ENCODE peak calls at places on chromosomes 13 and 19, in eight cellular contexts. Z, K, V, G, C, N, X and S are unnamed samples.

GRCh38 chr13:102401755-102402154 is at the start of gene FGF14:
- DNase-seq in K (no peak), X (no peak), Z (no peak), G (no peak), V (no peak), C (no peak), N (no peak), S (no peak)

GRCh38 chr19:52494518-52494917 is 33.0 kb upstream of the ZNF808 start:
- DNase-seq in N (no peak), X (no peak), C (no peak), V (peak), Z (no peak), K (no peak), G (no peak), S (peak)

GRCh38 chr19:15297416-15298224 is 34.7 kb downstream of the BRD4 start:
- DNase-seq in K (no peak), Z (no peak), X (no peak), C (no peak), G (peak), V (peak), N (no peak), S (peak)

GRCh38 chr13:59734393-59734792 is 429.3 kb downstream of the DIAPH3 start:
- DNase-seq in K (no peak), G (no peak), C (no peak), X (no peak), V (no peak), Z (no peak), N (no peak), S (no peak)

GRCh38 chr19:58361900-58362271 is 665 bp downstream of the ZNF497 start:
- DNase-seq in X (peak), G (peak), K (peak), V (peak), C (no peak), N (peak), Z (no peak), S (no peak)

GRCh38 chr13:106916329-106916728 is 348.4 kb upstream of the ARGLU1 start:
- DNase-seq in G (no peak), C (no peak), V (no peak), N (no peak), X (no peak), K (no peak), Z (no peak), S (no peak)

GRCh38 chr13:43377149-43377548 is 353.8 kb downstream of the DNAJC15 start:
- DNase-seq in Z (no peak), V (no peak), N (no peak), X (no peak), K (peak), C (no peak), G (no peak), S (no peak)

GRCh38 chr13:87680298-87680697 is 9.1 kb downstream of the SLITRK5 start:
- DNase-seq in K (no peak), Z (no peak), V (peak), X (no peak), C (no peak), G (no peak), N (no peak), S (peak)

GRCh38 chr13:44474122-44474910 is 100.7 kb downstream of the SERP2 start:
- DNase-seq in X (no peak), G (no peak), N (no peak), K (no peak), Z (no peak), V (peak), C (no peak), S (no peak)

GRCh38 chr19:11191273-11191755 is 6.0 kb downstream of the KANK2 start:
- DNase-seq in Z (peak), N (no peak), X (peak), G (no peak), V (peak), K (peak), C (no peak), S (no peak)

GRCh38 chr13:93183302-93183701 is 43.3 kb upstream of the GPC6 start:
- DNase-seq in Z (no peak), N (no peak), K (no peak), G (no peak), X (no peak), C (peak), V (no peak), S (no peak)

GRCh38 chr19:15790096-15790495 is 2.6 kb downstream of the OR10H5 start:
- DNase-seq in V (peak), X (no peak), G (no peak), C (no peak), K (no peak), Z (no peak), N (no peak), S (no peak)

GRCh38 chr13:78241278-78241919 is 322.8 kb upstream of the EDNRB start:
- DNase-seq in Z (no peak), G (no peak), K (peak), V (peak), C (peak), N (peak), X (no peak), S (no peak)

GRCh38 chr19:45615795-45616708 is 14.0 kb upstream of the GPR4 start:
- DNase-seq in Z (peak), V (peak), X (peak), G (peak), C (peak), N (peak), K (peak), S (peak)

GRCh38 chr19:49786432-49786831 is 19.6 kb downstream of the AP2A1 start:
- DNase-seq in C (no peak), G (no peak), N (no peak), Z (no peak), X (no peak), K (no peak), V (peak), S (peak)

GRCh38 chr13:109816112-109816978 is 30.0 kb upstream of the IRS2 start:
- DNase-seq in N (no peak), G (no peak), C (no peak), Z (no peak), V (peak), X (no peak), K (no peak), S (no peak)

GRCh38 chr13:94249512-94249911 is 230.0 kb downstream of the DCT start:
- DNase-seq in X (no peak), N (no peak), K (no peak), V (peak), Z (no peak), C (no peak), G (no peak), S (peak)

GRCh38 chr19:2582984-2583956 is 107.3 kb downstream of the GADD45B start:
- DNase-seq in X (no peak), K (no peak), Z (no peak), V (no peak), N (no peak), G (no peak), C (no peak), S (no peak)

GRCh38 chr19:52336976-52337375 is 933 bp downstream of the ZNF610 start:
- DNase-seq in V (no peak), N (no peak), G (no peak), K (no peak), C (no peak), Z (no peak), X (no peak), S (no peak)

GRCh38 chr19:31539386-31539785 is 190.2 kb upstream of the TSHZ3 start:
- DNase-seq in N (no peak), G (no peak), K (no peak), X (no peak), V (no peak), C (peak), Z (no peak), S (no peak)

GRCh38 chr19:55687281-55688172 is 12.5 kb downstream of the EPN1 start:
- DNase-seq in K (peak), Z (no peak), C (no peak), G (no peak), V (no peak), N (peak), X (no peak), S (no peak)

GRCh38 chr19:51726049-51726448 is 2.3 kb upstream of the HAS1 start:
- DNase-seq in Z (no peak), C (peak), K (peak), X (no peak), V (no peak), N (no peak), G (no peak), S (peak)

GRCh38 chr13:47133024-47133445 is 236.2 kb upstream of the HTR2A start:
- DNase-seq in N (no peak), X (no peak), G (no peak), K (no peak), V (no peak), C (no peak), Z (no peak), S (no peak)

GRCh38 chr13:80239571-80240255 is 101.2 kb downstream of the SPRY2 start:
- DNase-seq in C (no peak), N (no peak), Z (no peak), V (peak), X (no peak), G (no peak), K (no peak), S (peak)

GRCh38 chr13:70816853-70817252 is 708.6 kb upstream of the KLHL1 start:
- DNase-seq in N (no peak), C (no peak), X (no peak), G (no peak), V (peak), K (no peak), Z (no peak), S (no peak)

GRCh38 chr19:9847087-9847671 is 12.1 kb downstream of the PIN1 start:
- DNase-seq in N (no peak), K (no peak), Z (no peak), C (peak), X (peak), V (peak), G (no peak), S (peak)

GRCh38 chr13:73767747-73768315 is 366.4 kb downstream of the KLF12 start:
- DNase-seq in N (no peak), G (no peak), Z (no peak), C (no peak), K (no peak), V (peak), X (no peak), S (no peak)

GRCh38 chr19:49533551-49534488 is 6.0 kb downstream of the RCN3 start:
- DNase-seq in G (peak), X (peak), V (peak), C (peak), K (peak), N (peak), Z (peak), S (no peak)

GRCh38 chr13:108561152-108561551 is 68.3 kb upstream of the MYO16 start:
- DNase-seq in V (no peak), K (no peak), C (no peak), N (no peak), Z (no peak), G (no peak), X (no peak), S (no peak)
- H3K27ac ChIP-seq in V (no peak), K (no peak), C (no peak), N (no peak), Z (no peak), G (no peak), X (no peak), S (no peak)

DNA sequence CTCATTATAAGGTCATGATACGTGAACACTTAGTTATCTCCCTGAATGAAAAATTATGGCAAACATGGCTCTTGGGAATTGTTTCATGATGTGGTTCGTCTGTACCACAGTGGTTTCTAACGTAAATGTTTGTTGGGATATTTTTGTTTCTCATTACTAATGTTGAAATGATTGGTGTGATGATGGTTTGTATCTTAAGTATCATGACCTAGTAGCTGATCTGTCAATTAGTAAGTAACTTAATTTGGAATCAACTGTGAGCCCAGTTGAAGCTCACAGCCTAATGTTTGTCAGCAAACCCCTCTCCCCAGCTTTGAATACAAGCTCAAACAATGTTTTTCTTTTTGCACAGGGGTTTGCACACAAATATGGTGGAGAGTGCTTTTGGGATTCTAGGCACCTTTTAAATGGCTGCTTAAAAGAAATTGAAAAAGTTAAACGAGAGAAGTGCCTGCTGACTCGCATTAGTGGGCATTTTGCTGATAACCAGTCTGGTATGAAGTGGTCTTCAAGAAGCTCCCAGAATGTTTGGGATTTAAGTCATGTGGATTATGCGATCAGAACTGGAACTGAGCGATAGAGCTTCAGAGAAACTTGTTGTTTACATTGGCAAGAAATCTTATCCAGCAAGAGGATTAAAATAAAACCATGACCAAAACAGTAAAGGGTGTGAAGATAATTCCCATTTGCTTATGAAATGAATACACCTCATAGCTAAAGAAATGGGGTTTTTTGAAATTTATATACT is 68.2 kb downstream of the LMO7 start:
- DNase-seq in G (no peak), X (no peak), C (no peak), K (no peak), N (no peak), V (peak), Z (no peak), S (no peak)
- H3K27ac ChIP-seq in G (no peak), X (peak), C (no peak), K (no peak), N (peak), V (peak), Z (no peak), S (peak)

DNA sequence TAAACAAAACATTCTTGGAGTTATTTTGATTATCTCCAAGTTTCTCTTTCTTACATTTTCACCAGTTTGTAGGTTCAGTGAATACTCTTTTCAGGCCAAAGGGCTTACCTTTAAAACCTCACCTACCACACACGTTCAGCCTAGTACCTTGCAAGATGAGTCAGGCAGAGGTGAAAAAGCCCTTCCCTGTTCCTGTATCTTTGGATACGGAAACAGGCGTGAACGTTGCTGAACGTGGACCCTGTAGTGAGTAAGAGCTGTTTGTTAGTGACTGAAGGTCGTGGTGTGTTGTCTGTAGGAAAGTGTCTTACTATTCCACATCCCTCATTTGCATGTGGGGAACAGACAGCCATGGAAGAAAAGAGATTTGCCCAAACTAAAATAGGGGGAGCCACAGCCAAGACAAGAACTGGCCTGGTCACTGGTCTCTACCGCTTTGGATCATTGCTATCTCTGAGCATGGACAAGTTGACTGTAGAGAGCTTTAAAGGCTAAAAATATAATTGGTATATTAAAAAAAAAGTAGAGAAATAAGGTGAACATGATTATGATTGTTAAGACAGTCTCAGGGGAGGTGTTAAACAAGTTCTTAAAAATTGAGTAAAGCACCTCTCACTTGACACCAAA is 3.5 kb downstream of the CEBPG start:
- DNase-seq in X (peak), V (peak), N (no peak), Z (no peak), C (no peak), G (no peak), K (no peak), S (peak)
- H3K27ac ChIP-seq in X (peak), V (peak), N (peak), Z (no peak), C (no peak), G (no peak), K (peak), S (peak)

DNA sequence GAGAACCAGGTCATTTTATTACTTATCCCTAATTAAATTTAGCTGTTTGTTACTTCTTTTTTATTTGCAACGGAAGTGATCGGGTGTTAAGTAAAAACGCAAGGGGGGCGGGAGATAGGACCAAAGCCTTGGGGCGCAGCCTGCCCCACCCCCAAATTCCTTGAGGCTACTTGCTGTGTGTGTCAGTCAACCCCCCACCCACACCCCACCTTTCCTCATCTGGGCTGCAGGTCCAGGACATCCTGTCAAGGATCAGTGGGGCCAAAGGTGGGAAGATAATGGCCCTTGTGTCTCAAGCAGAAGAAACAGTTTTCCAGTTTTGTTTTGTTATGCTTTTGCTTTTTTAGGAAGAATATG is 1.2 kb upstream of the FOXO1 start:
- DNase-seq in N (no peak), Z (no peak), G (peak), V (no peak), C (no peak), K (no peak), X (no peak), S (no peak)
- H3K27ac ChIP-seq in N (peak), Z (peak), G (peak), V (no peak), C (no peak), K (peak), X (peak), S (peak)

GRCh38 chr13:99218126-99218525 is 17.5 kb downstream of the UBAC2 start:
- DNase-seq in C (no peak), K (no peak), N (no peak), G (no peak), V (no peak), Z (no peak), X (no peak), S (no peak)
- H3K27ac ChIP-seq in C (no peak), K (peak), N (no peak), G (no peak), V (no peak), Z (no peak), X (peak), S (no peak)

DNA sequence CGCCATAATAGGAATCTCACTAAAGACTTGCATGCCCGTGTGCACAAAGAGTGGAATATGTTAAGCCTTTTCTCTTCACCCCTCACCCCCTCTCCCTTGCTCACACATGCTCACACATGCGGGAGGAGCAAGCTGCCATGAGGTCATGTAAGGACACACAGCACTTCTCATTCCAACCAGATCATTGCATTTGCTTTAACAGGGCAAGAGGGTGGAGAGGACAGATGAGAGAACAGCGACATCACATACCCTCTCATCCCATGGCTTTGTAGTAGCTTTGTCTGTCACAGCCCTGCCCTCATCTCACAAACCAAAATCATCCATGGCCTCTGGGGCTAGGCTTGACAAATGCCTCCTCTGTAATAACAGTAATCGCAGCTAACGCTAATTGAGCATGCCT is 145.6 kb upstream of the FRY start:
- DNase-seq in G (no peak), X (no peak), N (no peak), C (no peak), V (no peak), Z (no peak), K (no peak), S (no peak)
- H3K27ac ChIP-seq in G (no peak), X (no peak), N (no peak), C (no peak), V (no peak), Z (no peak), K (peak), S (no peak)

DNA sequence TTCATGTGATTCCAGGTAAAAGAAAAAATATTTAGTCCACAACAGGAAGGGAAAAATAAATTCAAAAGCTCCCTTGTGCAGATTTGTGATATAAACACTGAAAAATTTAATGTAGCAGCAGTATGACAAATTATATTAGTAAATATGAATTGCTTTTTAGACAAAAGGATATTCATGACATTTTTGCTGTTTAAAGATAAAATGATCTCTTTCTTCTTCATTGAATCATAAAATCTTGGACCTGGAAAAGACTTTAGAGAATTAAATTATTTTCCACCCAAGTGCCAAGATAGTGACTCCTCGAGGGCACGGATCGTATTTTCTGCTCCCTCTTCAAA is 85.4 kb downstream of the MBNL2 start:
- DNase-seq in Z (no peak), V (no peak), N (no peak), C (no peak), X (no peak), G (no peak), K (no peak), S (no peak)
- H3K27ac ChIP-seq in Z (no peak), V (peak), N (no peak), C (no peak), X (no peak), G (no peak), K (peak), S (peak)

GRCh38 chr19:7641288-7642276 is 4.7 kb downstream of the STXBP2 start:
- DNase-seq in N (peak), C (peak), V (no peak), Z (no peak), K (no peak), X (no peak), G (no peak), S (no peak)

GRCh38 chr19:7638802-7639465 is 2.0 kb downstream of the STXBP2 start:
- DNase-seq in N (no peak), C (no peak), X (no peak), K (no peak), V (no peak), Z (no peak), G (no peak), S (no peak)

GRCh38 chr19:7640803-7641202 is 3.9 kb downstream of the STXBP2 start:
- DNase-seq in G (no peak), C (no peak), N (peak), Z (no peak), K (no peak), V (no peak), X (no peak), S (no peak)

GRCh38 chr19:7637374-7638256 is 705 bp downstream of the STXBP2 start:
- DNase-seq in X (peak), G (no peak), C (no peak), Z (no peak), K (peak), N (peak), V (peak), S (no peak)

DNA sequence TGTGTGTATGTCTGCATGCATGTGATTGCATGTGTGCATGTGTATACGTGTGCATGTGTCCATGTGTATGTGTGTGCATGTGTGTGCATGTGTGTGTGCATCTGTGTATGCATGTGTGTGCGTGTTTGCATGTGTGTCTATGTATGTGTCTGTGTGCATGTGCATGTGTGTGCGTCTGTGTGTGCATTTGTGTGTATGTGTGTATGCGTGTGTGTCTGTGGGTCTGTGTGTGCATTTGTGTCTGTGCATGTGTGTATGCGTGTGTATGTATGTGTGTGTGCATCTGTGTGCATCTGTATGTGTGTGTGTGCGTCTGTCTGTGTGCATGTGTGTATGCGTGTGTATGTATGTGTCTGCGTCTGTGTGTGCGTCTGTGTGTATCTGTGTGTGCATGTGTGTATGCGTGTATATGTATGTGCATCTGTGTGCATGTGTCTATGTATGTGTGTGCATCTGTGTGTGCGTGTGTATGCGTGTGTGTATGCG is 3.0 kb downstream of the STXBP2 start:
- DNase-seq in K (no peak), N (no peak), Z (no peak), X (no peak), C (no peak), G (no peak), V (no peak), S (no peak)
- H3K27ac ChIP-seq in K (no peak), N (no peak), Z (no peak), X (no peak), C (no peak), G (no peak), V (no peak), S (no peak)